ENCODE peak calls at places on chromosomes 11 and 22, in four cellular contexts. X is HCT116, H is H1, M is K562. G is an unnamed sample.

GRCh38 chr11:46446343-46446751 is 54.8 kb upstream of the CHRM4 start:
- DNase-seq in X (no peak), M (no peak), H (no peak), G (no peak)

GRCh38 chr11:74000770-74001169 is 8.1 kb downstream of the UCP3 start:
- DNase-seq in X (no peak), H (no peak), M (no peak), G (no peak)

GRCh38 chr11:83259559-83259958 is 26.6 kb downstream of the CCDC90B start:
- DNase-seq in M (no peak), H (no peak), X (no peak), G (no peak)

GRCh38 chr11:36229091-36229490 is 60.1 kb downstream of the COMMD9 start:
- DNase-seq in X (no peak), M (no peak), H (no peak), G (no peak)

GRCh38 chr11:125401746-125402145 is 94.3 kb downstream of the FEZ1 start:
- DNase-seq in X (no peak), H (no peak), M (no peak), G (no peak)

GRCh38 chr22:18991138-18991432 is 55.0 kb upstream of the PRODH start:
- DNase-seq in M (no peak), X (no peak), H (no peak), G (no peak)

GRCh38 chr11:68643576-68643975 is 40.8 kb upstream of the GAL start:
- DNase-seq in X (peak; percentile 8), M (peak; percentile 33), H (no peak), G (no peak)

GRCh38 chr22:21972293-21972779 is 10.3 kb downstream of the TOP3B start:
- DNase-seq in H (peak; percentile 91), M (peak; percentile 98), X (no peak), G (no peak)

GRCh38 chr22:27919943-27920755 is 1.1 kb upstream of the PITPNB start:
- DNase-seq in M (no peak), X (no peak), H (no peak), G (no peak)

GRCh38 chr22:20019661-20020532 is 1.0 kb upstream of the TANGO2 start:
- DNase-seq in H (no peak), M (no peak), X (no peak), G (no peak)

GRCh38 chr11:127493330-127493729 is 492.8 kb upstream of the KIRREL3 start:
- DNase-seq in X (no peak), M (no peak), H (no peak), G (no peak)

GRCh38 chr22:24118689-24119384 is 62.5 kb upstream of the SUSD2 start:
- DNase-seq in X (no peak), H (no peak), M (no peak), G (no peak)

GRCh38 chr11:7673724-7674434 is 579 bp upstream of the CYB5R2 start:
- DNase-seq in H (peak; percentile 82), M (peak; percentile 62), X (peak; percentile 29), G (no peak)

GRCh38 chr11:120546312-120547205 is 35.0 kb downstream of the GRIK4 start:
- DNase-seq in X (peak; percentile 58), H (no peak), M (no peak), G (no peak)

GRCh38 chr22:44752285-44753188 is at the start of gene ARHGAP8:
- DNase-seq in H (peak; percentile 72), X (no peak), M (peak; percentile 60), G (no peak)

GRCh38 chr22:46614070-46614931 is 5.9 kb upstream of the GRAMD4 start:
- DNase-seq in X (no peak), M (no peak), H (no peak), G (peak; percentile 70)

GRCh38 chr22:50420581-50420980 is 54.3 kb downstream of the SBF1 start:
- DNase-seq in M (no peak), X (no peak), H (no peak), G (no peak)

GRCh38 chr11:9313648-9314290 is 624 bp downstream of the TMEM41B start:
- DNase-seq in M (peak; percentile 39), X (no peak), H (no peak), G (no peak)

GRCh38 chr11:118263694-118264567 is at the start of gene MPZL2:
- DNase-seq in X (peak; percentile 65), M (no peak), H (peak; percentile 70), G (no peak)

GRCh38 chr11:2803186-2804057 is 82.2 kb downstream of the CDKN1C start:
- DNase-seq in M (no peak), X (no peak), H (peak; percentile 46), G (no peak)

GRCh38 chr11:120974466-120974865 is 49.4 kb upstream of the TBCEL start:
- DNase-seq in X (no peak), M (no peak), H (no peak), G (no peak)

GRCh38 chr22:37627545-37627944 is 11.9 kb upstream of the SH3BP1 start:
- DNase-seq in M (no peak), X (no peak), H (no peak), G (no peak)

GRCh38 chr11:66421492-66422205 is 814 bp downstream of the NPAS4 start:
- DNase-seq in M (peak; percentile 86), X (peak; percentile 55), H (peak; percentile 99), G (peak; percentile 37)

GRCh38 chr11:117839234-117839882 is 14.8 kb upstream of the FXYD2 start:
- DNase-seq in X (no peak), H (peak; percentile 26), M (no peak), G (no peak)

GRCh38 chr11:79503028-79503427 is 62.2 kb upstream of the TENM4 start:
- DNase-seq in H (no peak), X (no peak), M (no peak), G (no peak)

GRCh38 chr11:117638913-117639543 is 158.0 kb downstream of the DSCAML1 start:
- DNase-seq in H (no peak), X (no peak), M (no peak), G (no peak)

GRCh38 chr22:25172153-25172552 is 27.5 kb upstream of the CRYBB3 start:
- DNase-seq in M (peak; percentile 11), X (peak; percentile 8), H (no peak), G (no peak)

GRCh38 chr11:2140411-2141400 is 1.5 kb upstream of the IGF2 start:
- DNase-seq in H (no peak), X (no peak), M (no peak), G (no peak)

GRCh38 chr11:23539556-23539955 is 679.3 kb upstream of the CCDC179 start:
- DNase-seq in M (no peak), H (no peak), X (no peak), G (no peak)

DNA sequence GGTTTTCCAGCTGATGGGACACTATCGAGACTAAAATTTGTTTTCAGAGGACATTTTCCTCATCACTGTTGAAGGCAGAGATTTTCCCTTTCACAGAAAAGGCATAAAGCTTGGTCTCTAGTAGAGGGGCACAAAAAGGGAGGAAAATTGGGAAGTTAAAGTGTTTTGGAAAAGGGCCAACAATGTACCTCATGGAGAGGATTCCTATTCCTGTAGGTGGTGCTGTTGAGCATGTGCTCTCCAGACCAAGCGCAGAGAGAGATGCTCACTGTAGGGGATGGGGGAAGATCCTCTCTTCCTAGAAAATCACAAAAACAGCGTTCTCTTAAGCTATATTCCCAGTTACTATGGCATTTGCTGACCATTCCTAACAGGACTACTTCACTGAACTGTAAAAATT is 44.9 kb downstream of the OR4C46 start:
- DNase-seq in M (peak; percentile 5), H (no peak), X (no peak), G (no peak)
- TF ChIP-seq EGR1 in M (no peak), H (no peak), X (no peak), G (no peak)

GRCh38 chr11:64065141-64065465 is 29.4 kb downstream of the FLRT1 start:
- DNase-seq in M (no peak), H (no peak), X (no peak), G (no peak)
- TF ChIP-seq EGR1 in M (no peak), H (no peak), X (no peak), G (no peak)

DNA sequence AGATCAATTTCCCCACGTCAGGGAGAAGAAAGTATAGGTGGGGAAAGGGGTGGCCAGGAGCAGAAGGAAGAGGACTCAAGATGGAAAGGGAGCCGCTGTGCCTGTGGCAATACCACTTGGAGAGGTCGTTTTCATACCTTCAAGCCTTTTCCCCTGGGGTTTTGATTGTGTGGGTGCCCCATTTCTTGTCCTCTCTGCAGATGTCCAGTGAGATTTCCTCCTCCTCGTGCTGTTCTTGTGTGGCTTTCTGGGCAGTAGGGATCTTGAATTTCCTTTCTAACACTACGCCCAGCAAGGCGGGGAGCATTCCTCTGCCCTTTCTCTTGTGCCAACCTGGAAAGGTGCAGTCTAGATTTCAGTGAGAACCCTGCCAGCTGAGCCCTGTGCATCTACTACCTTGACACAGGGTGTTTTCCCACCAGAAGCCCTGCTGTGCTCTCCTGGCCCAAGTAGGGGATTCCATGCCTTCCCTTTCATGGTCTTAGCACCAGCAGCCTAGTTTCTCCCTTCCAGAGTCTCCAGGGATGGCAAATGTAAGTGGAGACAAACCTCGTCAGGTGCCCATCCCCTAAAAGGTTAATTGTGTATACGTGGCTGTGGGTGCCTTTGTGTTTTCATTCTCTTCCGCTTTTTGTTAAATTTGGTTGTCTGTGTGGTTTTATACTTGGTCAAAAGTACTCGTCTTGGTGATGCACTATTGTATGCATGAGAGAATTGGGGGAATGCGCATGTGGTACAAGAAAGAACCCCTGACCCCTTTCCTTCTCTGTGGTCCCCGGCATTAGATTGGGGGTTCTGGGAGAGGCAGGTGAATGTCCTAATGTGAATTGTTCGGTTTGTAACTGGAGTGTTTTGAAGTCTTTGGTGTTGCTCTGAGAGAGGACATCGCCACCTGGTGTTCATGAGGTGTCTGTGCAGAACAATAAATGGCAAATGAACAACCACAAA is 71.4 kb upstream of the MPEG1 start:
- DNase-seq in M (peak; percentile 43), X (peak; percentile 29), H (no peak), G (peak; percentile 71)
- TF ChIP-seq EGR1 in M (no peak), X (no peak), H (no peak), G (no peak)

GRCh38 chr11:85913486-85913885 is 58.3 kb downstream of the CCDC83 start:
- DNase-seq in M (no peak), X (no peak), H (no peak), G (no peak)

GRCh38 chr11:85912414-85912813 is 57.2 kb downstream of the CCDC83 start:
- DNase-seq in X (no peak), H (no peak), M (no peak), G (no peak)

GRCh38 chr11:85918910-85919794 is 64.0 kb downstream of the CCDC83 start:
- DNase-seq in H (no peak), M (no peak), X (no peak), G (no peak)

GRCh38 chr11:85914425-85914824 is 59.2 kb downstream of the CCDC83 start:
- DNase-seq in X (no peak), M (no peak), H (no peak), G (no peak)
- TF ChIP-seq EGR1 in X (no peak), M (no peak), H (no peak), G (no peak)

GRCh38 chr22:47786650-47787290 is 1024.3 kb downstream of the TBC1D22A start:
- DNase-seq in H (peak; percentile 16), M (no peak), X (no peak), G (no peak)
- TF ChIP-seq EGR1 in H (no peak), M (no peak), X (no peak), G (no peak)